ENCODE peak calls at places on chromosome 21, in seven cellular contexts. One of them, this sample, is unnamed.

GRCh38 chr21:35284199-35284598 is 235.1 kb upstream of the RUNX1 start:
- DNase-seq in NCI-H1092: no peak
- DNase-seq in activated CD4-positive, alpha-beta T cell treated with anti-CD3 and anti-CD28 coated beads, Interleukin-2, amount 10 ng/mL, durations not matched to agents 7 days and 5 days: no peak
- DNase-seq in aorta: peak
- DNase-seq in NCI-H1105: no peak
- DNase-seq in anterior cingulate cortex: no peak
- DNase-seq in neural crest cell: no peak
- DNase-seq in this sample: no peak

GRCh38 chr21:35882791-35883240 is 177.5 kb downstream of the SETD4 start:
- DNase-seq in NCI-H1092: no peak
- DNase-seq in neural crest cell: no peak
- DNase-seq in anterior cingulate cortex: no peak
- DNase-seq in aorta: no peak
- DNase-seq in activated CD4-positive, alpha-beta T cell treated with anti-CD3 and anti-CD28 coated beads, Interleukin-2, amount 10 ng/mL, durations not matched to agents 7 days and 5 days: no peak
- DNase-seq in NCI-H1105: no peak
- DNase-seq in this sample: no peak

GRCh38 chr21:15775981-15776380 is 46.2 kb downstream of the USP25 start:
- DNase-seq in NCI-H1092: no peak
- DNase-seq in anterior cingulate cortex: no peak
- DNase-seq in NCI-H1105: no peak
- DNase-seq in aorta: no peak
- DNase-seq in neural crest cell: no peak
- DNase-seq in activated CD4-positive, alpha-beta T cell treated with anti-CD3 and anti-CD28 coated beads, Interleukin-2, amount 10 ng/mL, durations not matched to agents 7 days and 5 days: no peak
- DNase-seq in this sample: no peak

GRCh38 chr21:44989943-44990780 is 50.3 kb downstream of the SLX9 start:
- DNase-seq in NCI-H1105: no peak
- DNase-seq in aorta: peak
- DNase-seq in NCI-H1092: no peak
- DNase-seq in neural crest cell: no peak
- DNase-seq in anterior cingulate cortex: no peak
- DNase-seq in activated CD4-positive, alpha-beta T cell treated with anti-CD3 and anti-CD28 coated beads, Interleukin-2, amount 10 ng/mL, durations not matched to agents 7 days and 5 days: no peak
- DNase-seq in this sample: no peak

GRCh38 chr21:43597052-43597451 is 62.2 kb downstream of the HSF2BP start:
- DNase-seq in anterior cingulate cortex: no peak
- DNase-seq in NCI-H1105: no peak
- DNase-seq in aorta: no peak
- DNase-seq in neural crest cell: no peak
- DNase-seq in NCI-H1092: no peak
- DNase-seq in activated CD4-positive, alpha-beta T cell treated with anti-CD3 and anti-CD28 coated beads, Interleukin-2, amount 10 ng/mL, durations not matched to agents 7 days and 5 days: no peak
- DNase-seq in this sample: no peak

GRCh38 chr21:36388835-36389234 is 3.6 kb downstream of the CHAF1B start:
- DNase-seq in NCI-H1092: no peak
- DNase-seq in anterior cingulate cortex: no peak
- DNase-seq in NCI-H1105: no peak
- DNase-seq in activated CD4-positive, alpha-beta T cell treated with anti-CD3 and anti-CD28 coated beads, Interleukin-2, amount 10 ng/mL, durations not matched to agents 7 days and 5 days: no peak
- DNase-seq in neural crest cell: no peak
- DNase-seq in aorta: no peak
- DNase-seq in this sample: no peak

GRCh38 chr21:38505654-38506523 is 7.6 kb upstream of the ERG start:
- DNase-seq in NCI-H1105: peak
- DNase-seq in activated CD4-positive, alpha-beta T cell treated with anti-CD3 and anti-CD28 coated beads, Interleukin-2, amount 10 ng/mL, durations not matched to agents 7 days and 5 days: peak
- DNase-seq in aorta: no peak
- DNase-seq in anterior cingulate cortex: peak
- DNase-seq in neural crest cell: peak
- DNase-seq in NCI-H1092: peak
- DNase-seq in this sample: peak

GRCh38 chr21:41613421-41613998 is 105.6 kb upstream of the TMPRSS2 start:
- DNase-seq in anterior cingulate cortex: no peak
- DNase-seq in NCI-H1105: no peak
- DNase-seq in aorta: no peak
- DNase-seq in activated CD4-positive, alpha-beta T cell treated with anti-CD3 and anti-CD28 coated beads, Interleukin-2, amount 10 ng/mL, durations not matched to agents 7 days and 5 days: no peak
- DNase-seq in NCI-H1092: no peak
- DNase-seq in neural crest cell: no peak
- DNase-seq in this sample: no peak

GRCh38 chr21:46079357-46080170 is 18.3 kb upstream of the COL6A2 start:
- DNase-seq in NCI-H1092: no peak
- DNase-seq in anterior cingulate cortex: no peak
- DNase-seq in activated CD4-positive, alpha-beta T cell treated with anti-CD3 and anti-CD28 coated beads, Interleukin-2, amount 10 ng/mL, durations not matched to agents 7 days and 5 days: no peak
- DNase-seq in neural crest cell: no peak
- DNase-seq in aorta: peak
- DNase-seq in NCI-H1105: no peak
- DNase-seq in this sample: no peak

GRCh38 chr21:16081304-16081703 is 351.5 kb downstream of the USP25 start:
- DNase-seq in neural crest cell: no peak
- DNase-seq in activated CD4-positive, alpha-beta T cell treated with anti-CD3 and anti-CD28 coated beads, Interleukin-2, amount 10 ng/mL, durations not matched to agents 7 days and 5 days: no peak
- DNase-seq in NCI-H1105: no peak
- DNase-seq in NCI-H1092: no peak
- DNase-seq in aorta: no peak
- DNase-seq in anterior cingulate cortex: no peak
- DNase-seq in this sample: no peak

GRCh38 chr21:42348762-42349161 is 2.0 kb downstream of the TFF2 start:
- DNase-seq in NCI-H1092: no peak
- DNase-seq in aorta: no peak
- DNase-seq in activated CD4-positive, alpha-beta T cell treated with anti-CD3 and anti-CD28 coated beads, Interleukin-2, amount 10 ng/mL, durations not matched to agents 7 days and 5 days: no peak
- DNase-seq in anterior cingulate cortex: no peak
- DNase-seq in NCI-H1105: no peak
- DNase-seq in neural crest cell: no peak
- DNase-seq in this sample: no peak

GRCh38 chr21:34008618-34009017 is 64.8 kb upstream of the MRPS6 start:
- DNase-seq in activated CD4-positive, alpha-beta T cell treated with anti-CD3 and anti-CD28 coated beads, Interleukin-2, amount 10 ng/mL, durations not matched to agents 7 days and 5 days: no peak
- DNase-seq in aorta: no peak
- DNase-seq in NCI-H1105: no peak
- DNase-seq in anterior cingulate cortex: no peak
- DNase-seq in neural crest cell: no peak
- DNase-seq in NCI-H1092: no peak
- DNase-seq in this sample: no peak

GRCh38 chr21:38467911-38468310 is 30.4 kb downstream of the ERG start:
- DNase-seq in aorta: no peak
- DNase-seq in anterior cingulate cortex: no peak
- DNase-seq in NCI-H1092: no peak
- DNase-seq in neural crest cell: no peak
- DNase-seq in activated CD4-positive, alpha-beta T cell treated with anti-CD3 and anti-CD28 coated beads, Interleukin-2, amount 10 ng/mL, durations not matched to agents 7 days and 5 days: no peak
- DNase-seq in NCI-H1105: no peak
- DNase-seq in this sample: no peak

GRCh38 chr21:21051109-21052055 is 53.2 kb downstream of the NCAM2 start:
- DNase-seq in aorta: no peak
- DNase-seq in activated CD4-positive, alpha-beta T cell treated with anti-CD3 and anti-CD28 coated beads, Interleukin-2, amount 10 ng/mL, durations not matched to agents 7 days and 5 days: no peak
- DNase-seq in anterior cingulate cortex: no peak
- DNase-seq in NCI-H1092: no peak
- DNase-seq in neural crest cell: no peak
- DNase-seq in NCI-H1105: no peak
- DNase-seq in this sample: peak

GRCh38 chr21:45381036-45381787 is 23.8 kb upstream of the COL18A1 start:
- DNase-seq in activated CD4-positive, alpha-beta T cell treated with anti-CD3 and anti-CD28 coated beads, Interleukin-2, amount 10 ng/mL, durations not matched to agents 7 days and 5 days: no peak
- DNase-seq in neural crest cell: no peak
- DNase-seq in NCI-H1092: no peak
- DNase-seq in NCI-H1105: no peak
- DNase-seq in anterior cingulate cortex: no peak
- DNase-seq in aorta: peak
- DNase-seq in this sample: no peak

GRCh38 chr21:28397040-28397439 is 595.6 kb downstream of the LTN1 start:
- DNase-seq in neural crest cell: no peak
- DNase-seq in aorta: no peak
- DNase-seq in NCI-H1105: no peak
- DNase-seq in activated CD4-positive, alpha-beta T cell treated with anti-CD3 and anti-CD28 coated beads, Interleukin-2, amount 10 ng/mL, durations not matched to agents 7 days and 5 days: no peak
- DNase-seq in anterior cingulate cortex: no peak
- DNase-seq in NCI-H1092: no peak
- DNase-seq in this sample: no peak

GRCh38 chr21:35953570-35953969 is 106.8 kb downstream of the SETD4 start:
- DNase-seq in activated CD4-positive, alpha-beta T cell treated with anti-CD3 and anti-CD28 coated beads, Interleukin-2, amount 10 ng/mL, durations not matched to agents 7 days and 5 days: no peak
- DNase-seq in aorta: no peak
- DNase-seq in NCI-H1105: no peak
- DNase-seq in anterior cingulate cortex: no peak
- DNase-seq in neural crest cell: no peak
- DNase-seq in NCI-H1092: no peak
- DNase-seq in this sample: no peak

GRCh38 chr21:39612233-39613028 is at the start of gene B3GALT5:
- DNase-seq in anterior cingulate cortex: no peak
- DNase-seq in activated CD4-positive, alpha-beta T cell treated with anti-CD3 and anti-CD28 coated beads, Interleukin-2, amount 10 ng/mL, durations not matched to agents 7 days and 5 days: no peak
- DNase-seq in aorta: no peak
- DNase-seq in neural crest cell: peak
- DNase-seq in NCI-H1092: peak
- DNase-seq in NCI-H1105: peak
- DNase-seq in this sample: no peak

GRCh38 chr21:43188712-43189151 is 19.9 kb downstream of the CRYAA start:
- DNase-seq in neural crest cell: no peak
- DNase-seq in NCI-H1105: peak
- DNase-seq in aorta: peak
- DNase-seq in activated CD4-positive, alpha-beta T cell treated with anti-CD3 and anti-CD28 coated beads, Interleukin-2, amount 10 ng/mL, durations not matched to agents 7 days and 5 days: no peak
- DNase-seq in NCI-H1092: peak
- DNase-seq in anterior cingulate cortex: peak
- DNase-seq in this sample: no peak

GRCh38 chr21:34668803-34669148 is at the start of gene CLIC6:
- DNase-seq in aorta: peak
- DNase-seq in anterior cingulate cortex: no peak
- DNase-seq in NCI-H1092: no peak
- DNase-seq in NCI-H1105: no peak
- DNase-seq in activated CD4-positive, alpha-beta T cell treated with anti-CD3 and anti-CD28 coated beads, Interleukin-2, amount 10 ng/mL, durations not matched to agents 7 days and 5 days: no peak
- DNase-seq in neural crest cell: no peak
- DNase-seq in this sample: no peak

GRCh38 chr21:45079351-45079750 is 5.0 kb downstream of the ADARB1 start:
- DNase-seq in neural crest cell: no peak
- DNase-seq in NCI-H1105: no peak
- DNase-seq in NCI-H1092: no peak
- DNase-seq in activated CD4-positive, alpha-beta T cell treated with anti-CD3 and anti-CD28 coated beads, Interleukin-2, amount 10 ng/mL, durations not matched to agents 7 days and 5 days: no peak
- DNase-seq in aorta: no peak
- DNase-seq in anterior cingulate cortex: no peak
- DNase-seq in this sample: no peak

GRCh38 chr21:28943631-28944030 is 49.0 kb downstream of the LTN1 start:
- DNase-seq in activated CD4-positive, alpha-beta T cell treated with anti-CD3 and anti-CD28 coated beads, Interleukin-2, amount 10 ng/mL, durations not matched to agents 7 days and 5 days: no peak
- DNase-seq in NCI-H1092: no peak
- DNase-seq in neural crest cell: no peak
- DNase-seq in anterior cingulate cortex: no peak
- DNase-seq in NCI-H1105: no peak
- DNase-seq in aorta: no peak
- DNase-seq in this sample: no peak

GRCh38 chr21:36699026-36699545 is at the start of gene SIM2:
- DNase-seq in NCI-H1105: no peak
- DNase-seq in anterior cingulate cortex: no peak
- DNase-seq in aorta: no peak
- DNase-seq in neural crest cell: peak
- DNase-seq in activated CD4-positive, alpha-beta T cell treated with anti-CD3 and anti-CD28 coated beads, Interleukin-2, amount 10 ng/mL, durations not matched to agents 7 days and 5 days: no peak
- DNase-seq in NCI-H1092: peak
- DNase-seq in this sample: no peak

GRCh38 chr21:40512590-40512989 is 334.4 kb downstream of the DSCAM start:
- DNase-seq in aorta: no peak
- DNase-seq in NCI-H1092: no peak
- DNase-seq in anterior cingulate cortex: no peak
- DNase-seq in NCI-H1105: no peak
- DNase-seq in neural crest cell: peak
- DNase-seq in activated CD4-positive, alpha-beta T cell treated with anti-CD3 and anti-CD28 coated beads, Interleukin-2, amount 10 ng/mL, durations not matched to agents 7 days and 5 days: no peak
- DNase-seq in this sample: no peak

GRCh38 chr21:37653201-37653600 is 263.1 kb downstream of the KCNJ6 start:
- DNase-seq in NCI-H1092: no peak
- DNase-seq in aorta: no peak
- DNase-seq in NCI-H1105: no peak
- DNase-seq in anterior cingulate cortex: no peak
- DNase-seq in activated CD4-positive, alpha-beta T cell treated with anti-CD3 and anti-CD28 coated beads, Interleukin-2, amount 10 ng/mL, durations not matched to agents 7 days and 5 days: no peak
- DNase-seq in neural crest cell: no peak
- DNase-seq in this sample: no peak

GRCh38 chr21:36575306-36575705 is 95.4 kb upstream of the CLDN14 start:
- DNase-seq in NCI-H1092: no peak
- DNase-seq in aorta: no peak
- DNase-seq in anterior cingulate cortex: no peak
- DNase-seq in activated CD4-positive, alpha-beta T cell treated with anti-CD3 and anti-CD28 coated beads, Interleukin-2, amount 10 ng/mL, durations not matched to agents 7 days and 5 days: no peak
- DNase-seq in NCI-H1105: no peak
- DNase-seq in neural crest cell: no peak
- DNase-seq in this sample: no peak

GRCh38 chr21:45485686-45486442 is 56.4 kb downstream of the SLC19A1 start:
- DNase-seq in activated CD4-positive, alpha-beta T cell treated with anti-CD3 and anti-CD28 coated beads, Interleukin-2, amount 10 ng/mL, durations not matched to agents 7 days and 5 days: no peak
- DNase-seq in NCI-H1105: no peak
- DNase-seq in anterior cingulate cortex: no peak
- DNase-seq in NCI-H1092: no peak
- DNase-seq in neural crest cell: no peak
- DNase-seq in aorta: no peak
- DNase-seq in this sample: no peak

GRCh38 chr21:24045775-24046215 is 1561.5 kb downstream of the MRPL39 start:
- DNase-seq in activated CD4-positive, alpha-beta T cell treated with anti-CD3 and anti-CD28 coated beads, Interleukin-2, amount 10 ng/mL, durations not matched to agents 7 days and 5 days: peak
- DNase-seq in NCI-H1092: peak
- DNase-seq in anterior cingulate cortex: peak
- DNase-seq in aorta: peak
- DNase-seq in neural crest cell: peak
- DNase-seq in NCI-H1105: no peak
- DNase-seq in this sample: peak

GRCh38 chr21:31141389-31142021 is 103.2 kb upstream of the KRTAP19-8 start:
- DNase-seq in activated CD4-positive, alpha-beta T cell treated with anti-CD3 and anti-CD28 coated beads, Interleukin-2, amount 10 ng/mL, durations not matched to agents 7 days and 5 days: no peak
- DNase-seq in NCI-H1105: no peak
- DNase-seq in NCI-H1092: no peak
- DNase-seq in neural crest cell: no peak
- DNase-seq in aorta: no peak
- DNase-seq in anterior cingulate cortex: no peak
- DNase-seq in this sample: no peak

GRCh38 chr21:37375866-37376574 is 9.4 kb downstream of the DYRK1A start:
- DNase-seq in neural crest cell: no peak
- DNase-seq in aorta: no peak
- DNase-seq in activated CD4-positive, alpha-beta T cell treated with anti-CD3 and anti-CD28 coated beads, Interleukin-2, amount 10 ng/mL, durations not matched to agents 7 days and 5 days: no peak
- DNase-seq in NCI-H1092: no peak
- DNase-seq in NCI-H1105: no peak
- DNase-seq in anterior cingulate cortex: no peak
- DNase-seq in this sample: no peak

GRCh38 chr21:37908691-37909090 is 7.6 kb downstream of the KCNJ6 start:
- DNase-seq in neural crest cell: no peak
- DNase-seq in activated CD4-positive, alpha-beta T cell treated with anti-CD3 and anti-CD28 coated beads, Interleukin-2, amount 10 ng/mL, durations not matched to agents 7 days and 5 days: no peak
- DNase-seq in NCI-H1092: no peak
- DNase-seq in anterior cingulate cortex: no peak
- DNase-seq in NCI-H1105: no peak
- DNase-seq in aorta: no peak
- DNase-seq in this sample: no peak

GRCh38 chr21:43004926-43005325 is 30.6 kb downstream of the PKNOX1 start:
- DNase-seq in aorta: no peak
- DNase-seq in anterior cingulate cortex: no peak
- DNase-seq in NCI-H1105: no peak
- DNase-seq in neural crest cell: no peak
- DNase-seq in activated CD4-positive, alpha-beta T cell treated with anti-CD3 and anti-CD28 coated beads, Interleukin-2, amount 10 ng/mL, durations not matched to agents 7 days and 5 days: no peak
- DNase-seq in NCI-H1092: no peak
- DNase-seq in this sample: no peak

GRCh38 chr21:34530264-34530663 is 18.3 kb upstream of the KCNE1 start:
- DNase-seq in NCI-H1092: no peak
- DNase-seq in aorta: no peak
- DNase-seq in activated CD4-positive, alpha-beta T cell treated with anti-CD3 and anti-CD28 coated beads, Interleukin-2, amount 10 ng/mL, durations not matched to agents 7 days and 5 days: no peak
- DNase-seq in anterior cingulate cortex: no peak
- DNase-seq in NCI-H1105: no peak
- DNase-seq in neural crest cell: no peak
- DNase-seq in this sample: no peak

GRCh38 chr21:40186036-40186435 is 318.8 kb downstream of the PCP4 start:
- DNase-seq in NCI-H1105: no peak
- DNase-seq in NCI-H1092: no peak
- DNase-seq in aorta: no peak
- DNase-seq in anterior cingulate cortex: no peak
- DNase-seq in activated CD4-positive, alpha-beta T cell treated with anti-CD3 and anti-CD28 coated beads, Interleukin-2, amount 10 ng/mL, durations not matched to agents 7 days and 5 days: no peak
- DNase-seq in neural crest cell: no peak
- DNase-seq in this sample: no peak

GRCh38 chr21:42863504-42863870 is 15.9 kb downstream of the WDR4 start:
- DNase-seq in neural crest cell: no peak
- DNase-seq in NCI-H1092: no peak
- DNase-seq in NCI-H1105: no peak
- DNase-seq in aorta: no peak
- DNase-seq in activated CD4-positive, alpha-beta T cell treated with anti-CD3 and anti-CD28 coated beads, Interleukin-2, amount 10 ng/mL, durations not matched to agents 7 days and 5 days: no peak
- DNase-seq in anterior cingulate cortex: no peak
- DNase-seq in this sample: no peak

GRCh38 chr21:17911628-17912027 is 92.5 kb upstream of the C21orf91 start:
- DNase-seq in NCI-H1092: no peak
- DNase-seq in aorta: no peak
- DNase-seq in neural crest cell: no peak
- DNase-seq in activated CD4-positive, alpha-beta T cell treated with anti-CD3 and anti-CD28 coated beads, Interleukin-2, amount 10 ng/mL, durations not matched to agents 7 days and 5 days: no peak
- DNase-seq in NCI-H1105: no peak
- DNase-seq in anterior cingulate cortex: no peak
- DNase-seq in this sample: no peak

GRCh38 chr21:27722095-27722494 is 755.2 kb upstream of the ADAMTS5 start:
- DNase-seq in anterior cingulate cortex: no peak
- DNase-seq in activated CD4-positive, alpha-beta T cell treated with anti-CD3 and anti-CD28 coated beads, Interleukin-2, amount 10 ng/mL, durations not matched to agents 7 days and 5 days: no peak
- DNase-seq in NCI-H1105: no peak
- DNase-seq in NCI-H1092: no peak
- DNase-seq in neural crest cell: no peak
- DNase-seq in aorta: no peak
- DNase-seq in this sample: no peak

GRCh38 chr21:45528981-45529784 is 13.1 kb downstream of the SLC19A1 start:
- DNase-seq in aorta: peak
- DNase-seq in activated CD4-positive, alpha-beta T cell treated with anti-CD3 and anti-CD28 coated beads, Interleukin-2, amount 10 ng/mL, durations not matched to agents 7 days and 5 days: no peak
- DNase-seq in neural crest cell: no peak
- DNase-seq in anterior cingulate cortex: no peak
- DNase-seq in NCI-H1092: no peak
- DNase-seq in NCI-H1105: no peak
- DNase-seq in this sample: no peak